ENCODE peak calls at places on chromosome 11, in six cellular contexts. L is mesendoderm, T is pancreas, H is left lung, W is small intestine, U is PC-3. J is an unnamed sample. For H3K4me1, the result is how much of the 10 kb centered on the place peaks cover.

GRCh38 chr11:130817608-130817944 is 98.7 kb downstream of the SNX19 start:
- DNase-seq in L (no peak), T (no peak), H (no peak), W (no peak), U (no peak), J (no peak)

GRCh38 chr11:119928047-119928446 is 199.0 kb upstream of the NECTIN1 start:
- DNase-seq in L (peak), T (no peak), H (no peak), W (no peak), U (no peak), J (no peak)

GRCh38 chr11:78179459-78180071 is 8.9 kb downstream of the KCTD21 start:
- DNase-seq in L (peak), T (no peak), H (no peak), W (no peak), U (peak), J (peak)

GRCh38 chr11:9774591-9775392 is 110.9 kb downstream of the SWAP70 start:
- DNase-seq in L (peak), T (no peak), H (no peak), W (no peak), U (peak), J (no peak)

GRCh38 chr11:120068114-120068573 is 69.8 kb downstream of the TRIM29 start:
- DNase-seq in L (no peak), T (no peak), H (no peak), W (peak), U (peak), J (no peak)

GRCh38 chr11:88655163-88655562 is 317.6 kb upstream of the CTSC start:
- DNase-seq in L (no peak), T (no peak), H (no peak), W (no peak), U (no peak), J (no peak)

GRCh38 chr11:3021125-3021524 is 29.0 kb upstream of the NAP1L4 start:
- DNase-seq in L (peak), T (peak), H (no peak), W (peak), U (peak), J (peak)

GRCh38 chr11:28833670-28834069 is 725.5 kb downstream of the METTL15 start:
- DNase-seq in L (peak), T (no peak), H (no peak), W (no peak), U (peak), J (no peak)

GRCh38 chr11:10310301-10310841 is 5.5 kb downstream of the ADM start:
- DNase-seq in L (peak), T (no peak), H (no peak), W (no peak), U (no peak), J (no peak)

GRCh38 chr11:17923213-17923612 is 89.6 kb downstream of the SERGEF start:
- DNase-seq in L (peak), T (no peak), H (peak), W (no peak), U (no peak), J (no peak)

GRCh38 chr11:125350206-125351044 is 145.6 kb downstream of the FEZ1 start:
- DNase-seq in L (no peak), T (no peak), H (no peak), W (no peak), U (no peak), J (no peak)

GRCh38 chr11:125950178-125950490 is 4.3 kb downstream of the VSIG10L2 start:
- DNase-seq in L (no peak), T (no peak), H (no peak), W (no peak), U (no peak), J (no peak)

GRCh38 chr11:79119491-79120284 is 321.1 kb downstream of the TENM4 start:
- DNase-seq in L (peak), T (no peak), H (no peak), W (no peak), U (no peak), J (no peak)

GRCh38 chr11:91978747-91979146 is 245.9 kb upstream of the FAT3 start:
- DNase-seq in L (no peak), T (no peak), H (no peak), W (no peak), U (peak), J (no peak)

GRCh38 chr11:69027704-69028372 is 14.8 kb upstream of the MRGPRF start:
- DNase-seq in L (no peak), T (no peak), H (peak), W (no peak), U (no peak), J (peak)

GRCh38 chr11:3835752-3836151 is 5.0 kb downstream of the RHOG start:
- DNase-seq in L (no peak), T (no peak), H (no peak), W (no peak), U (no peak), J (no peak)

GRCh38 chr11:126547161-126547560 is 191.7 kb downstream of the ST3GAL4 start:
- DNase-seq in L (no peak), T (no peak), H (no peak), W (no peak), U (peak), J (no peak)

GRCh38 chr11:127182586-127183203 is 182.1 kb upstream of the KIRREL3 start:
- DNase-seq in L (peak), T (no peak), H (no peak), W (no peak), U (no peak), J (no peak)

GRCh38 chr11:87366766-87367405 is 329.2 kb downstream of the TMEM135 start:
- DNase-seq in L (no peak), T (no peak), H (no peak), W (no peak), U (no peak), J (no peak)

GRCh38 chr11:65911682-65912568 is 6.9 kb downstream of the C11orf68 start:
- DNase-seq in L (peak), T (no peak), H (no peak), W (no peak), U (peak), J (no peak)

GRCh38 chr11:18347471-18348125 is 25.2 kb downstream of the GTF2H1 start:
- DNase-seq in L (no peak), T (no peak), H (no peak), W (no peak), U (peak), J (no peak)

GRCh38 chr11:129376658-129377341 is 1.2 kb downstream of the BARX2 start:
- DNase-seq in L (no peak), T (no peak), H (no peak), W (no peak), U (no peak), J (no peak)
- H3K4me1 ChIP-seq in L (under half), T (under half), H (under half), W (under half), U (under half), J (under half)

DNA sequence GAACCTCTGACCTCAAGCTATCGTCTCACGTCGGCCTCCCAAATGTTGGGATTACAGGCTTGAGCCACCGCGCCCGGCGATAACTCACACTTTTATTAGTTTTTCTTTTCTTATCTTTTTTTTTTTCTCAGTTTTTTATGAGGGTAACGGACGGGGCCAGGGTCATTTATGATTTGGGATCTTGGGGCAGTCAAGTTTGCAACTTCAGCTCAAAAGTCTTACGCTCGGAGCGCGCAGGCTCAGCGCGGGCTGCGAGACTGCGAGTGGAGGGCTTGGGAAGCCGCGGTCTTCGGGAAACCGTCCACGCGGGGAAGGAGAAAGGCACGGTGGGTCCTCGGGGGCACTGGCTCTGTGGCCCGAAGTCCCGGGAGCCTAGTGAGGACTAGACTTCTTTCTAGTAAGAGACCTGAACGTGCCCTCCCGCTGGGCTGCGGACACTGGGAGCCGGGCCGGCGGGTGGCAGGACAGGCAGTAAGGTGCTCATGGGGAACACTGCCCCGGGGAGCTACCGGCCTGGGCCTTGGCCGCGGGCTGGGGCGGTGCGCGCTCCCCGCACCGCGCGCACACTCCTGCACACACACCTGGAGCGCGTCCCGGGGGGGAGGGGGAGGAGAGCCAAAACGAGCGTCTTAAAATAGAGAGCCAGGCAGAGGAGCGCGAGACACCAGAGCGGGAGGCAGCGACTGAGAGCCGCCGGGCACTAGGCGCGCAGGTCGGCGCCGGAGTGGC is 491 bp upstream of the BARX2 start:
- DNase-seq in L (peak), T (peak), H (no peak), W (peak), U (peak), J (no peak)
- H3K4me1 ChIP-seq in L (under half), T (under half), H (under half), W (under half), U (under half), J (under half)

GRCh38 chr11:96197801-96198465 is 145.1 kb downstream of the MAML2 start:
- DNase-seq in L (no peak), T (no peak), H (no peak), W (no peak), U (no peak), J (no peak)
- H3K4me1 ChIP-seq in L (under half), T (under half), H (under half), W (under half), U (under half), J (under half)

GRCh38 chr11:116928845-116929244 is 91.4 kb upstream of the APOA1 start:
- DNase-seq in L (no peak), T (no peak), H (no peak), W (no peak), U (no peak), J (no peak)
- H3K4me1 ChIP-seq in L (under half), T (under half), H (half or more), W (under half), U (under half), J (under half)

DNA sequence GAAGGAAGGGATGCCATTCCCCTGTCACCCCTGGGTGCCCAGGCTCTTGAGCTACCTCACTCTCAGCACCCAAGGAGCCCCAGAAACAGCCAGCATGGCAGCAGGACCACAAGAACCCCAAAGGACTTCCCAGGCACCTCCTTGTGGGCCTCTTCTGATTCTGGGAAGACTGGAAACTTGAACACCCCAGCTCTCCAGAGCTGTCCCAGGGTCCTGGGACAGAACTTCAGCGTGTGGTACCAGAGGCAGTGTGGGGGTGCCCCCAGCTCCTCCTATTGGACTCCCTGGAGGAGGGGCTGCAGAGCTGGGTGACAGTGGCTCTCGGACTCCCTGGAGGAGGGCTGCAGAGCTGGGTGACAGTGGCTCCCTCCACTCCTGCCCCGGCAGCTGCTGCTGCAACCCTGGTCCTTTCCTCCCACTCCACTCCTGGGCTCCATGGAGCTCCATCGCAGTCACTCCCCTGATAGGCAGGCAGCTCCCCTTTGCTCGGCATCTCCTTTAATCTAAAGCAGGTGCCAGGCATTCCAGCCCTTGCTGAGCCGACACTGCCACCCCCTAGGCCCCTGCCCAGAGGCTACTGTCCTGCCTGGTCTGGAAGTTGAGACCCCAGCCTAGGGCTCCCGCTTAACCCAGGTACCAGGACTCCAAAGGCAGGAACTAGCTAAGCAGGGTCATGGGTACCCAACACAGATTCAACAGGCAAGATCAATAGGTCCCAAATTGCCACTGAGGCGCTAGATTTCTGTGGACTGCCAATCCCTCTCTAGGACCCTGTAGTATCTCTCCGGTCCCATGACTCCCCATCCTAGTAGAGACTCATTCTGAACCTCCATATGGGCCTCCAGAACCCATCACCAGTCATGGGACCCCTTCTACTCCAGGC is 2.7 kb downstream of the BCL9L start:
- DNase-seq in L (no peak), T (no peak), H (no peak), W (no peak), U (no peak), J (peak)
- H3K4me1 ChIP-seq in L (under half), T (under half), H (half or more), W (under half), U (half or more), J (under half)

GRCh38 chr11:11865449-11865848 is 23.7 kb downstream of the USP47 start:
- DNase-seq in L (no peak), T (no peak), H (no peak), W (no peak), U (no peak), J (no peak)
- H3K4me1 ChIP-seq in L (under half), T (under half), H (under half), W (under half), U (under half), J (under half)

GRCh38 chr11:134041791-134042696 is 26.8 kb upstream of the JAM3 start:
- DNase-seq in L (no peak), T (no peak), H (no peak), W (no peak), U (no peak), J (no peak)

GRCh38 chr11:134038897-134039470 is 29.9 kb upstream of the JAM3 start:
- DNase-seq in L (no peak), T (no peak), H (no peak), W (no peak), U (no peak), J (no peak)

GRCh38 chr11:134039726-134040385 is 29.0 kb upstream of the JAM3 start:
- DNase-seq in L (no peak), T (no peak), H (no peak), W (no peak), U (no peak), J (no peak)

GRCh38 chr11:134041349-134041748 is 27.5 kb upstream of the JAM3 start:
- DNase-seq in L (no peak), T (no peak), H (no peak), W (no peak), U (no peak), J (no peak)

DNA sequence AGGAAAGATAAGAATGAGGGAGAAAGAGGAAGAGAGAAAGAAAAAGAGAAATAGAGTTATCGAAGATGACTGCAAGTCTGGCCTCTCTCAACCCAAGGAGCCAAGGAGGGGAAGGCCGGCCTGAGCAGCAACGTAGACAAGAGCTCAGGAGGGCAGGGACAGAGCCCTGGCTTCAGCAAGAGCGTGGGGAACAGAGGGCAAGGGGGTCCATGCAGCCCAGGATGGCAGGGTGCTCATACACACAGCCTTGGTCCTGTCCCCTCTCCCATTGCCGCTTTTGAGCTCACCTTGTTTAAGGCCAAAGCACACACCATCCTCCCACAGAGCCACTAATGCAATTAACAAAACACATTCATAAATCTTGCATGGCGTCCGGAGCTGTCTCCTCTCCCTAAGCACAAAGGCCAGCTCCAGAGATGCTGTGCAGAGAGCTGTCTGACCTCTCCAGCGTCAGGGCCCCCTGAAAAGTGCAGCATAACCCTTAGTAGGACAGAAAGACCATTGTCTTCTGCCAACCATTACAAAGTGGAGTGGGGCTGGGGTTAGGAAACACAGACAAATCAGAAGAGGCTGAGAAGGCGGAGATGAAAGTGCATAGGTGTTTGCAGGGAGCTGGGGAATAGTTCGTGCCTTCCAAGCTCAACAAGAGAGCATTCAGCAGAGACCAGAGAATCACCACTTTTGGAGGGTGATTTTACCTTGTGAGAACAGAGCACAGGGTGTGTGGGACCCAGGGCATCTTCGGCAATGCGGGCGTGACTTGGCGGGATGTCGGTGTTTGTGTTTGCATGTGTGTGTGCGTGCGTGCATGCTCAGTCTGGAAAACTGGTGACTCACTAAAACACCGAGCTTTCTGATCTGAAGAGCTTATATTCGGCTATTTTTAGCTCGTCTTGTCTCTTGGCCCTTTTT is 28.2 kb upstream of the JAM3 start:
- DNase-seq in L (no peak), T (no peak), H (no peak), W (no peak), U (no peak), J (peak)
- H3K4me1 ChIP-seq in L (under half), T (under half), H (under half), W (under half), U (under half), J (under half)

DNA sequence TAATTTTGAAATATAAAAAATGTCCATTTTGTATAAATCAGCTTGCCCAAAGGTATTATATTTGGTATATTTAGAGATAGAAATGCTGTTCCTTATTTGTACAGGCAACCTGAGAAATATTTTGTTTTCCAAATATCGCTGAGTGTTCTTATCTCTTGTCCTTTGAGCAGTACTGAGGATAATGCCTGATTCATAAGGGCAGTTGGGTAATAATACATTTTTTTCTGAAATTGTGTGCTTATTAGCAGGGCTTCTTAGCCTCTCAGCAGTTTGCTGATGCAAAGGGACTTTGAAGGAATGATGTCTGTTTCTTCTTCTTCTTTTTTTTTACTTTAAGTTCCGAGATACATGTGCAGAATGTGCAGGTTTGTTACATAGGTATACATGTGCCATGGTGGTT is 69.1 kb downstream of the LDLRAD3 start:
- DNase-seq in L (no peak), T (no peak), H (no peak), W (no peak), U (no peak), J (no peak)
- H3K4me1 ChIP-seq in L (under half), T (under half), H (under half), W (under half), U (under half), J (under half)